ENCODE peak calls at places on chromosomes 13 and 19, in five cellular contexts. O, R, C, U and A are unnamed samples.

GRCh38 chr19:48933382-48933932 is at the start of gene DHDH:
- DNase-seq in U (peak), O (peak), R (no peak), C (peak), A (peak)

GRCh38 chr19:11324079-11324661 is 15.3 kb downstream of the RAB3D start:
- DNase-seq in U (no peak), O (peak), C (no peak), R (peak), A (peak)

GRCh38 chr19:56538761-56539263 is at the start of gene ZFP28:
- DNase-seq in R (no peak), U (no peak), O (no peak), C (peak), A (no peak)

GRCh38 chr19:4624733-4625362 is 14.5 kb upstream of the TNFAIP8L1 start:
- DNase-seq in O (no peak), C (no peak), U (no peak), R (no peak), A (no peak)

GRCh38 chr13:26973281-26973680 is 198.3 kb downstream of the USP12 start:
- DNase-seq in U (no peak), O (no peak), C (no peak), R (no peak), A (no peak)

GRCh38 chr19:7476941-7477494 is 11.8 kb downstream of the PEX11G start:
- DNase-seq in U (no peak), R (no peak), C (no peak), O (no peak), A (no peak)

GRCh38 chr19:39509233-39509632 is 5.7 kb upstream of the SELENOV start:
- DNase-seq in O (no peak), C (no peak), U (no peak), R (no peak), A (no peak)

GRCh38 chr13:39510296-39510695 is 92.7 kb downstream of the LHFPL6 start:
- DNase-seq in R (no peak), C (no peak), U (no peak), O (no peak), A (no peak)

GRCh38 chr19:3062165-3063105 is at the start of gene TLE5:
- DNase-seq in U (peak), C (peak), O (no peak), R (no peak), A (no peak)

GRCh38 chr13:111518161-111518791 is 197.8 kb downstream of the TEX29 start:
- DNase-seq in C (no peak), O (no peak), R (no peak), U (no peak), A (no peak)

GRCh38 chr13:104473936-104474335 is 1407.7 kb upstream of the SLC10A2 start:
- DNase-seq in C (no peak), U (no peak), R (no peak), O (no peak), A (no peak)

GRCh38 chr19:3129112-3129511 is 6.7 kb upstream of the GNA15 start:
- DNase-seq in U (no peak), C (no peak), O (no peak), R (peak), A (no peak)

GRCh38 chr19:8618751-8619150 is 8.2 kb upstream of the ADAMTS10 start:
- DNase-seq in U (no peak), R (no peak), O (no peak), C (no peak), A (no peak)

GRCh38 chr19:45391346-45391745 is 13.5 kb downstream of the PPP1R13L start:
- DNase-seq in U (no peak), R (no peak), O (no peak), C (no peak), A (no peak)

GRCh38 chr19:19381007-19381926 is 24.2 kb upstream of the GATAD2A start:
- DNase-seq in U (no peak), R (no peak), C (no peak), O (no peak), A (no peak)